ENCODE peak calls at places on chromosomes 6 and 20, in seven cellular contexts. C, V, B, M, R, T and G are unnamed samples. For H3K4me1, the result is how much of the 10 kb centered on the place peaks cover.

GRCh38 chr6:29488874-29489273 is 1.1 kb upstream of the MAS1L start:
- DNase-seq in B (no peak), V (no peak), M (no peak), R (no peak), T (no peak), C (no peak), G (no peak)

GRCh38 chr6:134466751-134467525 is 149.0 kb upstream of the SGK1 start:
- DNase-seq in T (no peak), R (no peak), C (peak), M (no peak), B (peak), V (no peak), G (no peak)

GRCh38 chr6:4660377-4661321 is 115.6 kb upstream of the CDYL start:
- DNase-seq in R (peak), B (no peak), T (no peak), M (no peak), V (no peak), C (no peak), G (no peak)

GRCh38 chr6:157066781-157067491 is 256.4 kb downstream of the TMEM242 start:
- DNase-seq in B (no peak), V (no peak), T (no peak), M (no peak), R (no peak), C (peak), G (no peak)

GRCh38 chr6:67131827-67132226 is 1424.8 kb upstream of the EYS start:
- DNase-seq in R (peak), M (no peak), V (no peak), B (no peak), T (peak), C (no peak), G (peak)

GRCh38 chr20:9926007-9926406 is 87.1 kb upstream of the PAK5 start:
- DNase-seq in B (no peak), V (no peak), M (no peak), C (no peak), T (no peak), R (no peak), G (no peak)

GRCh38 chr20:10271470-10272219 is 53.0 kb downstream of the SNAP25 start:
- DNase-seq in V (peak), R (no peak), T (peak), M (no peak), C (no peak), B (no peak), G (no peak)

GRCh38 chr20:51735728-51736600 is 32.2 kb downstream of the ATP9A start:
- DNase-seq in V (no peak), T (no peak), B (no peak), C (no peak), R (no peak), M (no peak), G (no peak)

GRCh38 chr6:91781946-91782345 is 1195.1 kb upstream of the MAP3K7 start:
- DNase-seq in C (no peak), B (no peak), T (no peak), R (no peak), V (no peak), M (no peak), G (no peak)

GRCh38 chr6:6221829-6222535 is 98.5 kb downstream of the F13A1 start:
- DNase-seq in C (peak), T (no peak), M (no peak), V (no peak), R (no peak), B (no peak), G (peak)

GRCh38 chr20:49956689-49957443 is 20.7 kb downstream of the RNF114 start:
- DNase-seq in B (no peak), T (no peak), C (peak), M (peak), V (peak), R (no peak), G (no peak)

GRCh38 chr20:38840894-38841470 is 35.5 kb downstream of the PPP1R16B start:
- DNase-seq in R (no peak), C (no peak), V (no peak), T (no peak), B (no peak), M (no peak), G (no peak)

GRCh38 chr6:98641929-98642328 is 192.4 kb upstream of the POU3F2 start:
- DNase-seq in V (no peak), B (peak), C (peak), R (no peak), M (no peak), T (no peak), G (no peak)

GRCh38 chr6:80215063-80215462 is 108.6 kb downstream of the BCKDHB start:
- DNase-seq in C (no peak), V (no peak), B (no peak), R (no peak), T (no peak), M (no peak), G (no peak)

GRCh38 chr6:36116943-36117342 is 13.4 kb upstream of the MAPK13 start:
- DNase-seq in T (no peak), V (no peak), M (peak), B (no peak), C (no peak), R (no peak), G (no peak)

GRCh38 chr6:101824551-101825345 is 431.2 kb downstream of the GRIK2 start:
- DNase-seq in R (no peak), C (no peak), M (no peak), T (no peak), V (no peak), B (no peak), G (no peak)

GRCh38 chr6:75130784-75131183 is 75.1 kb downstream of the COL12A1 start:
- DNase-seq in T (peak), B (no peak), R (peak), C (no peak), V (no peak), M (no peak), G (no peak)

GRCh38 chr6:116705917-116706316 is 24.9 kb downstream of the KPNA5 start:
- DNase-seq in B (no peak), R (no peak), T (no peak), C (no peak), V (no peak), M (no peak), G (no peak)

GRCh38 chr6:107625264-107625663 is 135.3 kb downstream of the SOBP start:
- DNase-seq in C (no peak), T (no peak), V (no peak), R (no peak), M (no peak), B (no peak), G (no peak)

GRCh38 chr6:132456700-132457143 is 55.4 kb upstream of the MOXD1 start:
- DNase-seq in V (peak), T (peak), R (no peak), M (peak), C (no peak), B (no peak), G (peak)

GRCh38 chr6:44010411-44011349 is 116.6 kb downstream of the MRPL14 start:
- DNase-seq in T (peak), R (peak), B (peak), C (no peak), M (peak), V (no peak), G (peak)

GRCh38 chr6:36838896-36839818 is at the start of gene CPNE5:
- DNase-seq in M (no peak), T (no peak), V (no peak), R (no peak), C (no peak), B (no peak), G (peak)

GRCh38 chr20:39310363-39311037 is 348.4 kb downstream of the DHX35 start:
- DNase-seq in B (no peak), C (no peak), M (no peak), V (no peak), T (no peak), R (no peak), G (peak)

GRCh38 chr6:2687456-2687855 is 63.3 kb downstream of the MYLK4 start:
- DNase-seq in R (no peak), B (peak), V (no peak), M (no peak), C (no peak), T (no peak), G (no peak)

GRCh38 chr6:111761783-111762312 is 111.4 kb downstream of the FYN start:
- DNase-seq in C (no peak), T (no peak), R (no peak), V (no peak), B (no peak), M (no peak), G (no peak)

GRCh38 chr6:35059606-35060355 is 81.4 kb downstream of the TCP11 start:
- DNase-seq in R (no peak), C (no peak), M (no peak), B (no peak), V (no peak), T (no peak), G (no peak)

GRCh38 chr20:21808863-21809664 is 103.6 kb downstream of the PAX1 start:
- DNase-seq in M (no peak), B (no peak), C (peak), V (peak), R (peak), T (no peak), G (peak)

GRCh38 chr6:24981385-24981758 is 45.6 kb upstream of the RIPOR2 start:
- DNase-seq in C (no peak), V (no peak), R (no peak), M (no peak), B (no peak), T (no peak), G (peak)

DNA sequence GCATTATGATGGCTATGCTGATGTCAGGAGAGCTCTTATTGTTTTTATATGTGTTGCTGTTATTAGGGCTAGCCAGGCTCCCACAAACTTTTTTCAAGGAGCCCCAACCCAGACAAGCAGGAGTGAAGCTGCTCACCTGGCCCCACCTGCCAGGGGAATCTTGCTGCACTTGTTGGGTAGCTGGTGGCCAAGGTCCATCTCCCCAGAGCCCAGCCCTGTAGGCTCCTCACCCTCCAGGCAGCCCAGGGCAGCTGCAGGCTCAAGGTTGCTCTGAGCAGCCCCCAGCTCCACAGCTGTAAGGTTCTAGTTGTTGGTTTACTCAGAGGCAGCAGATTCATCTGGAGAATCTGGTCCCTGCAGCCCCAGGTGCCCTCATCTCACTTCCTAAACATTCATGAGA is 46.8 kb upstream of the SIRPA start:
- DNase-seq in C (no peak), V (no peak), B (no peak), T (no peak), R (no peak), M (no peak), G (no peak)
- H3K4me1 ChIP-seq in C (under half), V (under half), B (under half), T (under half), R (under half), M (under half), G (under half)

GRCh38 chr6:54353975-54354374 is 45.7 kb downstream of the TINAG start:
- DNase-seq in B (no peak), M (no peak), R (no peak), C (no peak), V (no peak), T (no peak), G (no peak)

DNA sequence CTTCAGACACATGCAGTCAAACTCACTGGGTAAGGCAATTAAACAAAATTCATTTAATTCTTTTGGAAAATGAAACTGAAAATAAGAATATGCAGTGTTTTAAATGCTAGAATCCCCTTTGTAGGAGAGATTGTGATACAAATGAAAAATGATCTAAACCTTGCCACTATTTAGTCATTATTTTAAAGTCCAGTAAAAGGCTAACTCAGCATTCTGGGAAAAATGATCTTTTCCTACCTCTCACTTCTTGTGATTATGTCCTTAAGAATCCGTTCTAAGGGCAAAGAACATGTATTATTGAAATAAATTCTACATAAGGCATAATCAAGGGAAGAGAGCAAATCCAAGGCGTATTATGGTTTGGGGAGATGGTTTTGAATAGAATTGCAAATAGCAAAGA is 46.4 kb downstream of the TINAG start:
- DNase-seq in V (no peak), T (no peak), C (no peak), M (no peak), R (no peak), B (no peak), G (no peak)
- TF ChIP-seq CTCF in V (no peak), T (no peak), C (no peak), M (no peak), R (no peak), B (no peak), G (no peak)

GRCh38 chr20:40778894-40779496 is 90.0 kb upstream of the MAFB start:
- DNase-seq in C (no peak), R (no peak), M (no peak), V (no peak), T (no peak), B (no peak), G (no peak)

GRCh38 chr20:40775747-40776146 is 86.7 kb upstream of the MAFB start:
- DNase-seq in M (no peak), T (no peak), B (no peak), R (no peak), C (no peak), V (no peak), G (no peak)

GRCh38 chr20:40777653-40778052 is 88.6 kb upstream of the MAFB start:
- DNase-seq in R (no peak), C (no peak), T (no peak), V (no peak), M (no peak), B (no peak), G (no peak)

GRCh38 chr20:40773376-40773775 is 84.3 kb upstream of the MAFB start:
- DNase-seq in R (no peak), B (no peak), T (no peak), M (no peak), V (no peak), C (no peak), G (no peak)

GRCh38 chr20:40776702-40777457 is 87.8 kb upstream of the MAFB start:
- DNase-seq in M (no peak), C (no peak), V (peak), R (no peak), T (no peak), B (no peak), G (no peak)
- H3K4me1 ChIP-seq in M (under half), C (under half), V (under half), R (under half), T (under half), B (under half), G (under half)

DNA sequence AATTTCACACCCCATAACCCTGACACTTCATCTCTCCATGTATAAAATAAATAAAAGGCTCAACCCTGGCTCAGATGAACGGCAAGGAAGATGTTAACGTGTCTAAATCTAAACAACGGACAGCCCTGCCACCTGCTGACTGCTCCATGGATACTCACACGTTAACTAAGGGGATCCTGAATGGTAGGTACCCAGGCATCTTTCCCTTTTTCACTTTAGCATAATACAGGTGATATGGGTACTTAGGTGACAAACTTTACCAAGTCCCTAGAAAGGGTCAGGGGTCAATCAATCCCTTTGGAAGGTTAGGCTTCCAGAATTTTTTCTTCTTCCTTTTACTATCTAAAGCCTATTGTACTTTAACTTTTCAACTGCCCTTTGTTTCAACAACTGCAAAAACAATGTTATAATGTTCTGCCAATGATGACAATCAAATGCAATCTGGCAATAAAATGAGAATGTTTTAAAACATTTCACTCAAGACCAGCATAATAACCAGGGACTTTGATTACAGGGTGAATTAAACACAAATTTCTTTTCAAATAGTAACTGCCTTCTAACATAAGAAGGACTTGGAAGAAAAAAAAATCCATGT is 52.4 kb upstream of the IPCEF1 start:
- DNase-seq in M (no peak), T (peak), B (no peak), R (no peak), V (no peak), C (no peak), G (no peak)
- TF ChIP-seq CTCF in M (no peak), T (peak), B (peak), R (peak), V (no peak), C (no peak), G (peak)

GRCh38 chr20:58417418-58417817 is 28.4 kb downstream of the VAPB start:
- DNase-seq in R (no peak), C (no peak), T (no peak), M (no peak), V (no peak), B (no peak), G (no peak)

GRCh38 chr20:58424218-58424617 is 35.2 kb downstream of the VAPB start:
- DNase-seq in R (no peak), V (no peak), T (no peak), B (no peak), C (no peak), M (no peak), G (no peak)

GRCh38 chr20:58418949-58419748 is 30.1 kb downstream of the VAPB start:
- DNase-seq in B (no peak), V (no peak), R (no peak), M (no peak), C (no peak), T (no peak), G (no peak)

GRCh38 chr20:58420798-58421496 is 31.9 kb downstream of the VAPB start:
- DNase-seq in T (peak), M (no peak), C (no peak), R (no peak), V (no peak), B (peak), G (no peak)

GRCh38 chr20:58421497-58421850 is 32.4 kb downstream of the VAPB start:
- DNase-seq in V (no peak), R (no peak), M (no peak), C (no peak), B (no peak), T (no peak), G (no peak)
- H3K4me1 ChIP-seq in V (under half), R (under half), M (under half), C (under half), B (under half), T (under half), G (under half)

DNA sequence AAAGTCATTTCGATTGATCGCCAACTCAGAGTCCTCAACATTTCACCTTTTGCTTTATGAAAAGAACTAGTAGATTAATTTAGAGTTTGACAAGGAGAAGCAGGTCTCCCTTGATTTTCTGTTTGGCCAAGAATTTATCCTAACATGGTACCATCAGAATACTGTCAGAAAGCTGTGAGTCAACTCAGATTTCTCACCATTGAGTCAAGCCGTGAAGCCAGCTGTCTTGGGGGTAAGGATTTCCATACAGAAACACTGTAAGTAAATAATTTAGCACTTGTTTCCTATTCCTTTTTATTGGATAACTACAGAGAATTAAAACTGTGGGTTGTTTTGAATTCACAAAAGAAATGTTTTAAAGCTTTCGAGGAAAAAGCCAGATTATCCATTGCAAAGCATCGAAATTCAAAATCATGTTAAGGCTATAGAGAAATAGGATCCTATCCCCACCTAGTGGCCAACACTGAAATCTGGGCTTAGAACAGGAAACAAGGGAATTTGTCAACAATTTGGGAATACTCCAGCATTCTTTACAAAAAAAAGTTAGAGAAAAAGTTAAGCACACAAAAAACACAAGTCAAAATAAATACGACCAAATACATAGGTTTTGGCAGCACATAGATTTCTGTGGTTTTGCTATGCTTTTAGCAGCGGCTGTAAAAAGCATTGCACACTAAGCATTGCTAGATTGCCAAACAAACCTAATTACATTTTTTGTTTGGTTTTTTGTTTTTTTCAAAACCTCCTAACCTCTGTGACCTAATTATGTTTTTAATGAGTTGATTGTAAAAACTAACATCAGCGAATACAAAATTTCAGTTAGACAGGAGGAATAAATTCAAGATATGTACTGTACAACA is 44.2 kb downstream of the COL11A2 start:
- DNase-seq in V (no peak), M (no peak), T (peak), R (no peak), C (peak), B (peak), G (no peak)
- TF ChIP-seq CTCF in V (peak), M (no peak), T (peak), R (peak), C (peak), B (peak), G (peak)